ENCODE peak calls at places on chromosomes 5 and 9, in eight cellular contexts. T is HFF-Myc, V is heart left ventricle, A is fibroblast of mammary gland, R is psoas muscle, U is upper lobe of right lung, Z is adrenal gland, C is PC-9. M is an unnamed sample.

GRCh38 chr9:127763918-127764384 is 14.5 kb downstream of the SH2D3C start:
- DNase-seq in C (peak), U (peak), A (peak), V (peak), R (peak), Z (peak), T (no peak), M (no peak)

GRCh38 chr9:129210125-129210524 is 32.1 kb upstream of the IER5L start:
- DNase-seq in A (no peak), V (no peak), Z (no peak), R (no peak), C (no peak), U (no peak), T (no peak), M (no peak)

GRCh38 chr9:110115341-110115820 is 92.6 kb downstream of the C9orf152 start:
- DNase-seq in V (peak), C (no peak), Z (peak), U (no peak), R (peak), T (no peak), A (peak), M (no peak)

GRCh38 chr9:27183701-27184100 is 74.7 kb downstream of the TEK start:
- DNase-seq in R (no peak), V (no peak), U (no peak), T (no peak), Z (no peak), A (peak), C (no peak), M (no peak)

GRCh38 chr5:53922508-53923498 is 362.4 kb downstream of the NDUFS4 start:
- DNase-seq in C (no peak), Z (no peak), A (no peak), T (no peak), V (no peak), U (no peak), R (no peak), M (no peak)

GRCh38 chr9:9792144-9792857 is 820.5 kb downstream of the PTPRD start:
- DNase-seq in V (no peak), A (no peak), U (no peak), T (no peak), C (no peak), Z (no peak), R (no peak), M (no peak)

GRCh38 chr5:55694152-55694830 is 17.8 kb downstream of the SLC38A9 start:
- DNase-seq in U (no peak), T (no peak), Z (no peak), A (peak), C (no peak), R (no peak), V (no peak), M (peak)

GRCh38 chr5:14243768-14244167 is 100.6 kb downstream of the TRIO start:
- DNase-seq in U (no peak), C (no peak), V (no peak), A (no peak), Z (no peak), R (no peak), T (no peak), M (no peak)

GRCh38 chr5:181259974-181260719 is 796 bp downstream of the TRIM52 start:
- DNase-seq in C (no peak), V (no peak), A (no peak), U (no peak), T (no peak), R (no peak), Z (no peak), M (no peak)

GRCh38 chr9:87063883-87064282 is 116.6 kb upstream of the GAS1 start:
- DNase-seq in C (no peak), V (no peak), Z (peak), T (no peak), U (no peak), A (peak), R (no peak), M (no peak)

GRCh38 chr5:56827043-56827442 is 11.7 kb downstream of the MAP3K1 start:
- DNase-seq in A (no peak), V (no peak), T (no peak), R (no peak), Z (no peak), U (no peak), C (no peak), M (no peak)

GRCh38 chr5:132778856-132779255 is 1.8 kb upstream of the SEPTIN8 start:
- DNase-seq in A (no peak), U (no peak), C (no peak), T (no peak), R (no peak), V (no peak), Z (no peak), M (no peak)

GRCh38 chr5:178194026-178194425 is 6.9 kb upstream of the GMCL2 start:
- DNase-seq in A (no peak), U (no peak), Z (no peak), T (no peak), V (no peak), C (no peak), R (no peak), M (no peak)

GRCh38 chr9:94821098-94821930 is 94.8 kb downstream of the AOPEP start:
- DNase-seq in T (no peak), V (no peak), R (no peak), Z (no peak), A (no peak), U (no peak), C (no peak), M (no peak)

GRCh38 chr5:83509535-83509934 is 38.0 kb downstream of the VCAN start:
- DNase-seq in Z (peak), V (peak), A (peak), R (no peak), U (no peak), T (peak), C (peak), M (no peak)

GRCh38 chr5:53378590-53379247 is 101.7 kb upstream of the FST start:
- DNase-seq in C (no peak), Z (no peak), V (no peak), U (no peak), A (peak), R (no peak), T (no peak), M (no peak)

GRCh38 chr9:120265791-120266190 is 314.2 kb downstream of the CDK5RAP2 start:
- DNase-seq in U (no peak), R (peak), Z (no peak), C (no peak), A (peak), V (peak), T (no peak), M (no peak)

GRCh38 chr5:15238006-15238405 is 262.0 kb upstream of the FBXL7 start:
- DNase-seq in U (no peak), V (no peak), A (no peak), R (no peak), C (no peak), Z (no peak), T (no peak), M (no peak)

GRCh38 chr5:141597394-141597793 is 21.4 kb downstream of the DIAPH1 start:
- DNase-seq in T (no peak), V (no peak), R (no peak), U (no peak), A (no peak), Z (no peak), C (no peak), M (no peak)

GRCh38 chr5:79746645-79747044 is 57.0 kb downstream of the CMYA5 start:
- DNase-seq in T (no peak), V (no peak), Z (no peak), U (no peak), C (no peak), A (no peak), R (no peak), M (no peak)

GRCh38 chr9:113375057-113376023 is 1.4 kb downstream of the HDHD3 start:
- DNase-seq in Z (peak), A (no peak), R (no peak), V (no peak), C (no peak), T (no peak), U (peak), M (no peak)

GRCh38 chr5:161421067-161421466 is 125.5 kb downstream of the GABRB2 start:
- DNase-seq in Z (no peak), V (no peak), U (no peak), A (no peak), C (no peak), T (no peak), R (no peak), M (no peak)

GRCh38 chr5:157387683-157388093 is 72.3 kb upstream of the NIPAL4 start:
- DNase-seq in Z (peak), V (peak), T (peak), R (no peak), U (no peak), C (peak), A (peak), M (no peak)

GRCh38 chr9:14207352-14207995 is 106.5 kb downstream of the NFIB start:
- DNase-seq in C (no peak), R (no peak), T (no peak), A (no peak), U (no peak), Z (no peak), V (peak), M (no peak)

GRCh38 chr9:133119461-133120342 is 1.3 kb downstream of the RALGDS start:
- DNase-seq in A (peak), V (no peak), U (no peak), Z (no peak), R (peak), C (no peak), T (no peak), M (peak)

GRCh38 chr5:174010365-174010764 is 21.4 kb downstream of the C5orf47 start:
- DNase-seq in U (no peak), V (no peak), C (no peak), A (no peak), T (no peak), R (no peak), Z (no peak), M (no peak)

GRCh38 chr5:112866739-112867138 is 5.7 kb downstream of the SRP19 start:
- DNase-seq in R (no peak), A (no peak), C (no peak), T (no peak), Z (no peak), V (no peak), U (no peak), M (no peak)

GRCh38 chr5:132766020-132766805 is 10.8 kb downstream of the SEPTIN8 start:
- DNase-seq in Z (no peak), V (no peak), C (no peak), A (no peak), U (peak), T (no peak), R (no peak), M (no peak)

GRCh38 chr9:128145536-128145935 is 3.7 kb upstream of the LCN2 start:
- DNase-seq in R (peak), T (no peak), A (no peak), C (peak), Z (no peak), V (no peak), U (no peak), M (no peak)

GRCh38 chr9:3875371-3876132 is 349.8 kb upstream of the RFX3 start:
- DNase-seq in R (no peak), V (no peak), A (peak), T (peak), U (no peak), C (peak), Z (no peak), M (no peak)

GRCh38 chr9:113474372-113474771 is 10.8 kb downstream of the RGS3 start:
- DNase-seq in C (no peak), T (no peak), R (no peak), V (no peak), Z (peak), A (no peak), U (no peak), M (no peak)

GRCh38 chr5:148072207-148072606 is 8.4 kb downstream of the SPINK5 start:
- DNase-seq in T (no peak), C (no peak), V (no peak), A (no peak), R (no peak), Z (no peak), U (no peak), M (no peak)

GRCh38 chr9:14311940-14312572 is 1.9 kb downstream of the NFIB start:
- DNase-seq in R (no peak), A (no peak), U (no peak), C (no peak), Z (no peak), T (no peak), V (no peak), M (peak)

GRCh38 chr9:35102769-35103659 is at the start of gene STOML2:
- DNase-seq in A (peak), R (peak), T (peak), Z (peak), C (peak), U (peak), V (peak), M (peak)

GRCh38 chr9:35105126-35105525 is 2.2 kb upstream of the STOML2 start:
- DNase-seq in A (no peak), U (peak), C (no peak), Z (peak), R (no peak), V (no peak), T (no peak), M (no peak)

GRCh38 chr9:35102465-35102768 is 514 bp downstream of the STOML2 start:
- DNase-seq in U (no peak), R (no peak), V (no peak), C (no peak), Z (no peak), T (no peak), A (peak), M (no peak)

GRCh38 chr9:35104586-35104985 is 1.7 kb upstream of the STOML2 start:
- DNase-seq in Z (peak), A (no peak), V (no peak), U (peak), C (no peak), R (no peak), T (no peak), M (no peak)

GRCh38 chr9:35103660-35104191 is 795 bp upstream of the STOML2 start:
- DNase-seq in C (no peak), U (peak), T (no peak), A (no peak), Z (no peak), R (no peak), V (no peak), M (no peak)
- H3K4me3 ChIP-seq in C (peak), U (peak), T (peak), A (peak), Z (peak), R (peak), V (peak), M (peak)

GRCh38 chr5:171157233-171157632 is 151.8 kb upstream of the TLX3 start:
- DNase-seq in T (no peak), A (no peak), C (no peak), R (no peak), Z (no peak), V (no peak), U (no peak), M (no peak)

GRCh38 chr5:171155621-171156020 is 153.4 kb upstream of the TLX3 start:
- DNase-seq in Z (no peak), V (no peak), A (peak), T (no peak), C (no peak), U (no peak), R (no peak), M (no peak)

GRCh38 chr5:171149772-171150171 is 159.3 kb upstream of the TLX3 start:
- DNase-seq in Z (no peak), A (no peak), R (no peak), T (no peak), U (no peak), V (no peak), C (no peak), M (no peak)

GRCh38 chr5:171149333-171149732 is 159.7 kb upstream of the TLX3 start:
- DNase-seq in R (no peak), V (no peak), U (no peak), T (no peak), A (no peak), Z (no peak), C (no peak), M (no peak)

DNA sequence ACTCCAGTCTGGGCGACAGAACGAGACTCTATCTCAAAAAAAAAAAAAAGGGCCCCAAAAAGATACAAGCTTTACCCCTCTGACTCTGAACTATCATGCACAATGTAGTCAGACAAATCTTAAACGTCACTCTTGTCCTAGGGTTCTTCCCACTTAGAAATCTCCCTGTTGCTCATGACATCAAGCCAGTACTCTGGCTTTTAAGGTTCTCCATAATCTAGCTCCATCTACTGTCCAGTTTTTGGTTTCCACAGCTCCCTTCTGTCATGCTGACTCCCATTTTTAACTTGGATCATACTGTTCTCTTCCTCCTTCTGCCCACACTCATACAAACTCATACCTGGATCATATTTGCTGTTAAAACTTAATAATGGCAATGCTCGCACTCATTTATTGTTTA is 156.7 kb upstream of the TLX3 start:
- DNase-seq in U (no peak), T (no peak), Z (no peak), C (no peak), A (peak), V (no peak), R (no peak), M (peak)
- TF ChIP-seq CTCF in U (no peak), T (peak), Z (no peak), C (no peak), A (peak), V (no peak), R (no peak), M (peak)

GRCh38 chr5:170097934-170098333 is 7.8 kb upstream of the FOXI1 start:
- DNase-seq in Z (peak), A (no peak), V (no peak), T (no peak), C (no peak), R (no peak), U (no peak), M (no peak)
- H3K4me3 ChIP-seq in Z (no peak), A (no peak), V (no peak), T (no peak), C (no peak), R (no peak), U (no peak), M (no peak)

DNA sequence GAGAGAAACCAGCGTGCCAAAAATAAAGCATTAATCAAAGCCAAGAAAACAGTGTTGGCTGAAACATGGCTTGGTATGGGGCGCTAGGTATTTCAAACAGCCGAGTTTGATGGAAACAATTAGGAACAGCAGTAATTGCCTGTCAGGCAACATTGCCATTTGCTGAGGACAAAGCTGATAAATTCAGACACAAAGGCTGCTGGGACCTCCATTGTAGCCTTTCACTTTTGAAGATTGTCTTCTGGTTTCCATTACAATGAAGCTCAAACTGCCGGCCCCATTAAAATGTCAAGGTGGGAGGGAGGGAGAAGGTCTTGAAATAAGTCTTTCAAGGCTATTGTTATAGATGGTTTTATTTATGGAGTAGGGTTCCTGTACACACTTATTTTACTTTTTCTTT is 125.3 kb upstream of the SPDL1 start:
- DNase-seq in C (no peak), Z (no peak), T (no peak), V (no peak), U (no peak), A (no peak), R (no peak), M (no peak)
- TF ChIP-seq CTCF in C (no peak), Z (no peak), T (no peak), V (no peak), U (no peak), A (no peak), R (no peak), M (no peak)